ENCODE peak calls at places on chromosomes 16 and 17, in eight cellular contexts. One of them, this sample, is unnamed. For H3K4me1, the result is how much of the 10 kb centered on the place peaks cover.

GRCh38 chr17:50609376-50610074 is 25.2 kb upstream of the ABCC3 start:
- DNase-seq in pancreas: no peak
- DNase-seq in BE2C: no peak
- DNase-seq in sigmoid colon: no peak
- DNase-seq in left ventricle myocardium inferior: no peak
- DNase-seq in fibroblast of lung: no peak
- DNase-seq in PC-9: no peak
- DNase-seq in HepG2: no peak
- DNase-seq in this sample: no peak

GRCh38 chr17:3979276-3979583 is 15.0 kb upstream of the ATP2A3 start:
- DNase-seq in pancreas: peak
- DNase-seq in BE2C: no peak
- DNase-seq in sigmoid colon: no peak
- DNase-seq in left ventricle myocardium inferior: no peak
- DNase-seq in fibroblast of lung: no peak
- DNase-seq in PC-9: no peak
- DNase-seq in HepG2: no peak
- DNase-seq in this sample: no peak

GRCh38 chr17:43018008-43018853 is 4.0 kb downstream of the VAT1 start:
- DNase-seq in pancreas: no peak
- DNase-seq in BE2C: peak
- DNase-seq in sigmoid colon: no peak
- DNase-seq in left ventricle myocardium inferior: no peak
- DNase-seq in fibroblast of lung: no peak
- DNase-seq in PC-9: no peak
- DNase-seq in HepG2: no peak
- DNase-seq in this sample: peak

GRCh38 chr16:17638134-17638533 is 167.4 kb upstream of the XYLT1 start:
- DNase-seq in pancreas: no peak
- DNase-seq in BE2C: no peak
- DNase-seq in sigmoid colon: no peak
- DNase-seq in left ventricle myocardium inferior: no peak
- DNase-seq in fibroblast of lung: no peak
- DNase-seq in PC-9: no peak
- DNase-seq in HepG2: no peak
- DNase-seq in this sample: no peak

GRCh38 chr16:67995423-67995822 is 3.9 kb downstream of the DPEP2 start:
- DNase-seq in pancreas: no peak
- DNase-seq in BE2C: no peak
- DNase-seq in sigmoid colon: no peak
- DNase-seq in left ventricle myocardium inferior: no peak
- DNase-seq in fibroblast of lung: no peak
- DNase-seq in PC-9: no peak
- DNase-seq in HepG2: no peak
- DNase-seq in this sample: no peak

GRCh38 chr16:74298104-74298503 is 1.5 kb downstream of the PSMD7 start:
- DNase-seq in pancreas: no peak
- DNase-seq in BE2C: no peak
- DNase-seq in sigmoid colon: no peak
- DNase-seq in left ventricle myocardium inferior: no peak
- DNase-seq in fibroblast of lung: no peak
- DNase-seq in PC-9: peak
- DNase-seq in HepG2: no peak
- DNase-seq in this sample: no peak

GRCh38 chr16:65749566-65749965 is 616.9 kb upstream of the CDH5 start:
- DNase-seq in pancreas: no peak
- DNase-seq in BE2C: no peak
- DNase-seq in sigmoid colon: no peak
- DNase-seq in left ventricle myocardium inferior: no peak
- DNase-seq in fibroblast of lung: no peak
- DNase-seq in PC-9: no peak
- DNase-seq in HepG2: no peak
- DNase-seq in this sample: no peak

GRCh38 chr16:12573730-12574383 is 229.8 kb downstream of the CPPED1 start:
- DNase-seq in pancreas: no peak
- DNase-seq in BE2C: peak
- DNase-seq in sigmoid colon: peak
- DNase-seq in left ventricle myocardium inferior: peak
- DNase-seq in fibroblast of lung: peak
- DNase-seq in PC-9: peak
- DNase-seq in HepG2: peak
- DNase-seq in this sample: peak

GRCh38 chr17:280216-280615 is 72.4 kb downstream of the RPH3AL start:
- DNase-seq in pancreas: peak
- DNase-seq in BE2C: no peak
- DNase-seq in sigmoid colon: no peak
- DNase-seq in left ventricle myocardium inferior: no peak
- DNase-seq in fibroblast of lung: no peak
- DNase-seq in PC-9: no peak
- DNase-seq in HepG2: no peak
- DNase-seq in this sample: no peak

DNA sequence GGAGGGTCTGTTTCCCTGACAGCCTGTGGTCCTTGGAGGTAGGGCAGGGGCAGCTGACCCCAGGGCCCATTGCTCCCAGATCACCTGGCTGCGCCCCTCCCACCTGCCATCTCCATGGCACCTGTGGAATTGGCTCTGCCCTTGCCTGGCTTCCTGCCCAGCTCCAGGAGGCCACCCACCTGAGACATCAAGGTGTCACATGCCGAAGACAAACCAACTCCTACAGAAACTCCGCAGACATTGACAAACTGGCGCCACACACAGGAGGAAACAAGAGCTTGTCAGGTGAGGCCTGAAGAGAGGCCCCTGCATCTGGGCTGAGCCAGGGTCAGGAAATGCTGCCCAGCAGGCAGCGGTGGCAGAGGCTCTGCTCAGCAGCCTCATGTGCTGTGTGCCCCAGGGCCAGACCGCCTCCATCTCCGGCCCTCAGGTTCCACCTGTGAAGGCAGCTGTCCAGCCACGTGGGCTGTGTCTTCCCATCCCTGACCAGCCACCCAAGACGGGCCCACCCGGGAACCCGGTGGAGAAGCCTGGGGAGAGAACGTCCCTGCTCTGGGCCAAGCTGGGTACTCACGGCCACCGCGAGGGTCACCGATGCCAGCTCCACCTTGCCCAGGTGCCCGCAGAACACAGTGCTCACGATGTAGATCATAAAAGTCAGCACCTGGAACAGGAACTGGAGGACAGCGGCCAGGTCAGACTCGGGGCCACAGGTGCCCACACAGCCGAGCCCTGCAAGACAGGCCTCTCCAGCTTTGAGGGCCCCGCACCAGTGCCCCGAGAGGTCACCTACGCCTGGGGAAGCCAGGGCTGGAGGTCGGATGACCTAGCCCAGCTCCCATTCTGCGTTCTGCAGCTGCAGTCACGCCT is 1.6 kb downstream of the SLC47A2 start:
- DNase-seq in pancreas: peak
- DNase-seq in BE2C: no peak
- DNase-seq in sigmoid colon: peak
- DNase-seq in left ventricle myocardium inferior: no peak
- DNase-seq in fibroblast of lung: no peak
- DNase-seq in PC-9: peak
- DNase-seq in HepG2: no peak
- DNase-seq in this sample: peak
- TF ChIP-seq CTCF in pancreas: no peak
- TF ChIP-seq CTCF in BE2C: no peak
- TF ChIP-seq CTCF in sigmoid colon: no peak
- TF ChIP-seq CTCF in left ventricle myocardium inferior: no peak
- TF ChIP-seq CTCF in fibroblast of lung: no peak
- TF ChIP-seq CTCF in PC-9: no peak
- TF ChIP-seq CTCF in HepG2: peak
- TF ChIP-seq CTCF in this sample: peak

GRCh38 chr17:40541060-40541872 is 24.0 kb downstream of the CCR7 start:
- DNase-seq in pancreas: peak
- DNase-seq in BE2C: no peak
- DNase-seq in sigmoid colon: peak
- DNase-seq in left ventricle myocardium inferior: no peak
- DNase-seq in fibroblast of lung: no peak
- DNase-seq in PC-9: no peak
- DNase-seq in HepG2: peak
- DNase-seq in this sample: no peak

GRCh38 chr17:40540448-40540847 is 24.8 kb downstream of the CCR7 start:
- DNase-seq in pancreas: peak
- DNase-seq in BE2C: no peak
- DNase-seq in sigmoid colon: peak
- DNase-seq in left ventricle myocardium inferior: no peak
- DNase-seq in fibroblast of lung: no peak
- DNase-seq in PC-9: no peak
- DNase-seq in HepG2: no peak
- DNase-seq in this sample: no peak

GRCh38 chr17:40538936-40539705 is 26.2 kb downstream of the CCR7 start:
- DNase-seq in pancreas: peak
- DNase-seq in BE2C: no peak
- DNase-seq in sigmoid colon: peak
- DNase-seq in left ventricle myocardium inferior: no peak
- DNase-seq in fibroblast of lung: no peak
- DNase-seq in PC-9: no peak
- DNase-seq in HepG2: no peak
- DNase-seq in this sample: peak

GRCh38 chr17:40538019-40538935 is 27.0 kb downstream of the CCR7 start:
- DNase-seq in pancreas: peak
- DNase-seq in BE2C: no peak
- DNase-seq in sigmoid colon: peak
- DNase-seq in left ventricle myocardium inferior: peak
- DNase-seq in fibroblast of lung: peak
- DNase-seq in PC-9: no peak
- DNase-seq in HepG2: no peak
- DNase-seq in this sample: no peak

DNA sequence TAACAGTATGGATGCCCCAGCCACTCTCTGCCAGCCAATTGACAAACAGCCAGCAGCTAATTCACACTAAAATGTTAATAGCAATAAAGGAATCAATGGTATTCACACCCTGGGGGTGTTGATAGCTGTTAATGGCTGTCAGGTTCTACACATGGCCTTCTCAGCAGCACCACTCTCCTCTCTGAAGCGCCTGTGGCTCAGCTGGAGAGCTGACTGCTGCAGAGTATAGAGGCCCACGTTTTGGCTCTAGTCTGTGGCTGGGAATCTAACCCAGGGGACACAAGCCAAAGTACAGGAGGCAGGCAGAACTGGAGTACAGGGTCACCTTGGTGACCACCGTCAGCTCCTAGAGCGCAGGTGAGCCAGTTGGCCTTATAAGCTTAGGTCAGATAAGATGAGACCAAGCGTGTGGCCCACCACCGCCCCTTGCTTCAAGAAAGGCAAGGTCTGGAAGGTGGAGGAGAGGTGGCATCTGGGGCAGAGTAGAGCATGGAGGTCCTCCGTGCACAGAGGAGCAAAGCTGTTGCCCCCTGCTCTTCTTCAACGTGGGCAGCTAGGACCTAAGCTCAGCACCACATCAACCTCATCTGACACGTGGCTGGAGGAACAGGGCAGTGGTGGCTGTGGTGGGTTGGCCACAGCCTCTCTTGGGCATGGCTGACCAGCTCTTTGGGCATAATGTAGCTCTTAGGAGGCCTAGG is 25.4 kb downstream of the CCR7 start:
- DNase-seq in pancreas: peak
- DNase-seq in BE2C: no peak
- DNase-seq in sigmoid colon: peak
- DNase-seq in left ventricle myocardium inferior: no peak
- DNase-seq in fibroblast of lung: no peak
- DNase-seq in PC-9: no peak
- DNase-seq in HepG2: no peak
- DNase-seq in this sample: no peak
- H3K4me1 ChIP-seq in pancreas: under half
- H3K4me1 ChIP-seq in BE2C: under half
- H3K4me1 ChIP-seq in sigmoid colon: half or more
- H3K4me1 ChIP-seq in left ventricle myocardium inferior: half or more
- H3K4me1 ChIP-seq in fibroblast of lung: under half
- H3K4me1 ChIP-seq in PC-9: under half
- H3K4me1 ChIP-seq in HepG2: half or more
- H3K4me1 ChIP-seq in this sample: under half

GRCh38 chr16:27314161-27314723 is 468 bp downstream of the IL4R start:
- DNase-seq in pancreas: peak
- DNase-seq in BE2C: no peak
- DNase-seq in sigmoid colon: peak
- DNase-seq in left ventricle myocardium inferior: peak
- DNase-seq in fibroblast of lung: peak
- DNase-seq in PC-9: peak
- DNase-seq in HepG2: peak
- DNase-seq in this sample: peak

GRCh38 chr16:27312580-27313421 is 973 bp upstream of the IL4R start:
- DNase-seq in pancreas: no peak
- DNase-seq in BE2C: no peak
- DNase-seq in sigmoid colon: peak
- DNase-seq in left ventricle myocardium inferior: no peak
- DNase-seq in fibroblast of lung: no peak
- DNase-seq in PC-9: no peak
- DNase-seq in HepG2: no peak
- DNase-seq in this sample: peak

GRCh38 chr16:27311897-27312303 is 1.9 kb upstream of the IL4R start:
- DNase-seq in pancreas: no peak
- DNase-seq in BE2C: no peak
- DNase-seq in sigmoid colon: peak
- DNase-seq in left ventricle myocardium inferior: no peak
- DNase-seq in fibroblast of lung: no peak
- DNase-seq in PC-9: no peak
- DNase-seq in HepG2: no peak
- DNase-seq in this sample: peak

GRCh38 chr16:27314986-27315332 is 1.2 kb downstream of the IL4R start:
- DNase-seq in pancreas: no peak
- DNase-seq in BE2C: no peak
- DNase-seq in sigmoid colon: no peak
- DNase-seq in left ventricle myocardium inferior: no peak
- DNase-seq in fibroblast of lung: no peak
- DNase-seq in PC-9: no peak
- DNase-seq in HepG2: no peak
- DNase-seq in this sample: no peak

DNA sequence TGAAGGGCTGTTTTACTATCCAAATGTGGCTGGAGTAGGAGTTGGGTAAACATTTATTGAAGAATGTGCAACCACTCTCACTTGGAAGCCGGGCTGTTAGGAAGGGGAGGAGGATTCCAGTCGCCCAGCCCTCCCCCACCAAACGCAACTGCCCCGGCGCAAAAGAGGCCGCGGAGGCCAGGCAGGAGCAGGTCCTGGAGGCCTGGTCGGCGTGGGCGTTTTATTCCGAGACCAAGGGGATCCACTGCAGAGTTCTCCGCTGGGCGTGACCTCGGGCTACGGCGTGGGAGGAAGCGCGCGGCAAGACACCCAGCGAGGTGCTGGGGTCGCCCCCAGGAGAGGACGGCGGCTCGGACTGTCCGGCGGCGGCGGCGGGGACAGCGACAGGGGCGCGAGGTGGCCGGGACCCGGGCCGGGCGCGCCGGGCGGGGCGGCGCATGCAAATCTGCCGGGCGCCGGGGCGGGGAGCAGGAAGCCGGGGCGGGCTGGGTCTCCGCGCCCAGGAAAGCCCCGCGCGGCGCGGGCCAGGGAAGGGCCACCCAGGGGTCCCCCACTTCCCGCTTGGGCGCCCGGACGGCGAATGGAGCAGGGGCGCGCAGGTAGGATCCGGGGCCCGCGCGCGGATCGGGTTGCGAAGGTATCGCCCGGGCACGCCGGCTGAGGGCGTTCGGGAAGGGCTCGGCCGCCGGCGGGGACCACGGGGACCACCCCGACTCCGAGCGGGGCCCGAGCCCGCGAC is at the start of gene IL4R:
- DNase-seq in pancreas: peak
- DNase-seq in BE2C: peak
- DNase-seq in sigmoid colon: peak
- DNase-seq in left ventricle myocardium inferior: peak
- DNase-seq in fibroblast of lung: peak
- DNase-seq in PC-9: peak
- DNase-seq in HepG2: peak
- DNase-seq in this sample: peak
- H3K4me3 ChIP-seq in pancreas: peak
- H3K4me3 ChIP-seq in BE2C: no peak
- H3K4me3 ChIP-seq in sigmoid colon: peak
- H3K4me3 ChIP-seq in left ventricle myocardium inferior: peak
- H3K4me3 ChIP-seq in fibroblast of lung: peak
- H3K4me3 ChIP-seq in PC-9: peak
- H3K4me3 ChIP-seq in HepG2: peak
- H3K4me3 ChIP-seq in this sample: peak

GRCh38 chr16:4646773-4647660 is 22.4 kb downstream of the MGRN1 start:
- DNase-seq in pancreas: no peak
- DNase-seq in BE2C: no peak
- DNase-seq in sigmoid colon: no peak
- DNase-seq in left ventricle myocardium inferior: no peak
- DNase-seq in fibroblast of lung: no peak
- DNase-seq in PC-9: no peak
- DNase-seq in HepG2: no peak
- DNase-seq in this sample: no peak
- TF ChIP-seq CTCF in pancreas: no peak
- TF ChIP-seq CTCF in BE2C: no peak
- TF ChIP-seq CTCF in sigmoid colon: no peak
- TF ChIP-seq CTCF in left ventricle myocardium inferior: no peak
- TF ChIP-seq CTCF in fibroblast of lung: no peak
- TF ChIP-seq CTCF in PC-9: no peak
- TF ChIP-seq CTCF in HepG2: no peak
- TF ChIP-seq CTCF in this sample: no peak